ENCODE peak calls at places on chromosomes 11 and 22, in seven cellular contexts. One of them, this sample, is unnamed.

GRCh38 chr11:7256943-7257342 is 5.2 kb downstream of the SYT9 start:
- DNase-seq in NCI-H2171 treated with DMSO at 0.1 percent for 48 hours: no peak
- DNase-seq in non-pigmented ciliary epithelial cell: no peak
- DNase-seq in C1 segment of cervical spinal cord: no peak
- DNase-seq in IMR-90: no peak
- DNase-seq in mucosa of descending colon: no peak
- DNase-seq in left cardiac atrium: no peak
- DNase-seq in this sample: no peak

GRCh38 chr22:41998361-41999261 is at the start of gene WBP2NL:
- DNase-seq in IMR-90: peak
- DNase-seq in C1 segment of cervical spinal cord: no peak
- DNase-seq in non-pigmented ciliary epithelial cell: peak
- DNase-seq in left cardiac atrium: peak
- DNase-seq in mucosa of descending colon: peak
- DNase-seq in NCI-H2171 treated with DMSO at 0.1 percent for 48 hours: peak
- DNase-seq in this sample: no peak

GRCh38 chr11:130213143-130213978 is 53.8 kb downstream of the ST14 start:
- DNase-seq in mucosa of descending colon: peak
- DNase-seq in IMR-90: peak
- DNase-seq in left cardiac atrium: peak
- DNase-seq in NCI-H2171 treated with DMSO at 0.1 percent for 48 hours: peak
- DNase-seq in non-pigmented ciliary epithelial cell: no peak
- DNase-seq in C1 segment of cervical spinal cord: no peak
- DNase-seq in this sample: peak

GRCh38 chr11:45332486-45332934 is 46.4 kb upstream of the SYT13 start:
- DNase-seq in NCI-H2171 treated with DMSO at 0.1 percent for 48 hours: peak
- DNase-seq in left cardiac atrium: no peak
- DNase-seq in C1 segment of cervical spinal cord: no peak
- DNase-seq in mucosa of descending colon: no peak
- DNase-seq in IMR-90: peak
- DNase-seq in non-pigmented ciliary epithelial cell: peak
- DNase-seq in this sample: peak

GRCh38 chr11:133082453-133082781 is 449.9 kb downstream of the OPCML start:
- DNase-seq in NCI-H2171 treated with DMSO at 0.1 percent for 48 hours: no peak
- DNase-seq in non-pigmented ciliary epithelial cell: no peak
- DNase-seq in left cardiac atrium: peak
- DNase-seq in mucosa of descending colon: no peak
- DNase-seq in C1 segment of cervical spinal cord: no peak
- DNase-seq in IMR-90: no peak
- DNase-seq in this sample: peak

GRCh38 chr11:70018816-70019215 is 59.3 kb upstream of the ANO1 start:
- DNase-seq in non-pigmented ciliary epithelial cell: no peak
- DNase-seq in left cardiac atrium: no peak
- DNase-seq in NCI-H2171 treated with DMSO at 0.1 percent for 48 hours: no peak
- DNase-seq in mucosa of descending colon: no peak
- DNase-seq in IMR-90: no peak
- DNase-seq in C1 segment of cervical spinal cord: no peak
- DNase-seq in this sample: no peak

GRCh38 chr22:41382098-41382578 is 396 bp downstream of the TEF start:
- DNase-seq in left cardiac atrium: peak
- DNase-seq in non-pigmented ciliary epithelial cell: no peak
- DNase-seq in C1 segment of cervical spinal cord: no peak
- DNase-seq in mucosa of descending colon: peak
- DNase-seq in NCI-H2171 treated with DMSO at 0.1 percent for 48 hours: peak
- DNase-seq in IMR-90: no peak
- DNase-seq in this sample: peak

GRCh38 chr11:72075109-72075508 is 5.2 kb downstream of the NUMA1 start:
- DNase-seq in left cardiac atrium: no peak
- DNase-seq in IMR-90: no peak
- DNase-seq in mucosa of descending colon: no peak
- DNase-seq in non-pigmented ciliary epithelial cell: no peak
- DNase-seq in C1 segment of cervical spinal cord: no peak
- DNase-seq in NCI-H2171 treated with DMSO at 0.1 percent for 48 hours: no peak
- DNase-seq in this sample: peak

GRCh38 chr22:43630451-43630850 is 181.7 kb downstream of the EFCAB6 start:
- DNase-seq in NCI-H2171 treated with DMSO at 0.1 percent for 48 hours: no peak
- DNase-seq in non-pigmented ciliary epithelial cell: no peak
- DNase-seq in mucosa of descending colon: no peak
- DNase-seq in IMR-90: no peak
- DNase-seq in C1 segment of cervical spinal cord: no peak
- DNase-seq in left cardiac atrium: no peak
- DNase-seq in this sample: no peak

GRCh38 chr11:201936-202335 is 5.3 kb downstream of the BET1L start:
- DNase-seq in NCI-H2171 treated with DMSO at 0.1 percent for 48 hours: no peak
- DNase-seq in C1 segment of cervical spinal cord: no peak
- DNase-seq in mucosa of descending colon: no peak
- DNase-seq in left cardiac atrium: no peak
- DNase-seq in IMR-90: no peak
- DNase-seq in non-pigmented ciliary epithelial cell: no peak
- DNase-seq in this sample: peak

GRCh38 chr22:46056169-46057041 is 79.4 kb upstream of the WNT7B start:
- DNase-seq in non-pigmented ciliary epithelial cell: no peak
- DNase-seq in NCI-H2171 treated with DMSO at 0.1 percent for 48 hours: no peak
- DNase-seq in left cardiac atrium: peak
- DNase-seq in IMR-90: no peak
- DNase-seq in mucosa of descending colon: peak
- DNase-seq in C1 segment of cervical spinal cord: no peak
- DNase-seq in this sample: no peak

GRCh38 chr11:36431429-36432092 is 78.5 kb downstream of the TRAF6 start:
- DNase-seq in NCI-H2171 treated with DMSO at 0.1 percent for 48 hours: no peak
- DNase-seq in left cardiac atrium: peak
- DNase-seq in C1 segment of cervical spinal cord: no peak
- DNase-seq in IMR-90: peak
- DNase-seq in non-pigmented ciliary epithelial cell: peak
- DNase-seq in mucosa of descending colon: no peak
- DNase-seq in this sample: no peak

GRCh38 chr11:107957109-107957588 is 28.9 kb downstream of the RAB39A start:
- DNase-seq in left cardiac atrium: no peak
- DNase-seq in IMR-90: no peak
- DNase-seq in non-pigmented ciliary epithelial cell: no peak
- DNase-seq in NCI-H2171 treated with DMSO at 0.1 percent for 48 hours: peak
- DNase-seq in mucosa of descending colon: no peak
- DNase-seq in C1 segment of cervical spinal cord: no peak
- DNase-seq in this sample: peak

GRCh38 chr11:1192741-1193325 is 30.0 kb upstream of the MUC5B start:
- DNase-seq in IMR-90: no peak
- DNase-seq in NCI-H2171 treated with DMSO at 0.1 percent for 48 hours: no peak
- DNase-seq in C1 segment of cervical spinal cord: no peak
- DNase-seq in mucosa of descending colon: peak
- DNase-seq in non-pigmented ciliary epithelial cell: no peak
- DNase-seq in left cardiac atrium: no peak
- DNase-seq in this sample: no peak

GRCh38 chr11:106217456-106217855 is 140.0 kb downstream of the AASDHPPT start:
- DNase-seq in non-pigmented ciliary epithelial cell: no peak
- DNase-seq in C1 segment of cervical spinal cord: no peak
- DNase-seq in left cardiac atrium: no peak
- DNase-seq in NCI-H2171 treated with DMSO at 0.1 percent for 48 hours: no peak
- DNase-seq in IMR-90: no peak
- DNase-seq in mucosa of descending colon: no peak
- DNase-seq in this sample: no peak